ENCODE peak calls at places on chromosome 15, in nine cellular contexts. Q is IMR-90, R is AG08395, M is upper lobe of right lung, T is neuronal stem cell, W is NCI-H510A, V is AG04450, I is hypothalamus, G is fibroblast of the conjunctiva. Y is an unnamed sample.

GRCh38 chr15:42138968-42139386 is 17.5 kb downstream of the PLA2G4F start:
- DNase-seq in Q (no peak), R (no peak), M (peak; percentile 43), T (no peak), W (no peak), V (no peak), I (no peak), G (no peak), Y (no peak)

GRCh38 chr15:46732060-46732459 is 985.2 kb upstream of the SEMA6D start:
- DNase-seq in Q (no peak), R (no peak), M (no peak), T (no peak), W (no peak), V (no peak), I (no peak), G (no peak), Y (no peak)

GRCh38 chr15:47461560-47462175 is 255.6 kb upstream of the SEMA6D start:
- DNase-seq in Q (peak; percentile 58), R (peak; percentile 62), M (no peak), T (no peak), W (no peak), V (no peak), I (no peak), G (no peak), Y (no peak)

GRCh38 chr15:68550498-68551295 is 28.1 kb upstream of the CORO2B start:
- DNase-seq in Q (peak; percentile 44), R (peak; percentile 48), M (peak; percentile 78), T (peak; percentile 66), W (peak; percentile 12), V (no peak), I (peak; percentile 87), G (no peak), Y (peak; percentile 9)

GRCh38 chr15:71687902-71688508 is 122.3 kb upstream of the NR2E3 start:
- DNase-seq in Q (peak; percentile 77), R (no peak), M (no peak), T (no peak), W (no peak), V (no peak), I (no peak), G (no peak), Y (no peak)

GRCh38 chr15:93239591-93239990 is 150.6 kb upstream of the RGMA start:
- DNase-seq in Q (no peak), R (no peak), M (no peak), T (no peak), W (no peak), V (no peak), I (no peak), G (no peak), Y (no peak)

GRCh38 chr15:51782357-51782896 is 31.0 kb downstream of the TMOD2 start:
- DNase-seq in Q (no peak), R (no peak), M (no peak), T (no peak), W (no peak), V (no peak), I (no peak), G (no peak), Y (peak; percentile 8)

GRCh38 chr15:65641723-65642475 is 20.2 kb downstream of the SLC24A1 start:
- DNase-seq in Q (no peak), R (no peak), M (no peak), T (no peak), W (no peak), V (no peak), I (no peak), G (no peak), Y (no peak)

Y was measured in SHP77 treated with DMSO at 0.1 percent for 48 hours.